ENCODE peak calls at places on chromosomes 13 and 19, in five cellular contexts. X, F, R, D and O are unnamed samples.

GRCh38 chr19:29963576-29963975 is 21.5 kb downstream of the URI1 start:
- ATAC-seq in R (no peak), F (no peak), X (no peak), D (no peak), O (no peak)

GRCh38 chr19:829129-829758 is 1.6 kb downstream of the AZU1 start:
- ATAC-seq in R (no peak), F (no peak), D (no peak), X (no peak), O (no peak)

GRCh38 chr13:92661406-92661805 is 565.2 kb upstream of the GPC6 start:
- ATAC-seq in R (no peak), F (no peak), X (no peak), D (no peak), O (no peak)

GRCh38 chr19:12093777-12094176 is 29.2 kb downstream of the ZNF844 start:
- ATAC-seq in D (no peak), F (no peak), R (no peak), X (no peak), O (peak)

GRCh38 chr13:110014719-110015118 is 228.3 kb upstream of the IRS2 start:
- ATAC-seq in R (no peak), D (no peak), F (no peak), X (no peak), O (no peak)

GRCh38 chr13:98207411-98207810 is 30.3 kb upstream of the RNF113B start:
- ATAC-seq in R (peak), X (no peak), D (no peak), F (no peak), O (no peak)

GRCh38 chr19:55085923-55086715 is 10.4 kb downstream of the EPS8L1 start:
- ATAC-seq in D (no peak), R (no peak), X (no peak), F (no peak), O (no peak)

GRCh38 chr19:49555600-49556411 is 24.6 kb downstream of the NOSIP start:
- ATAC-seq in X (peak), R (peak), F (peak), D (peak), O (peak)

GRCh38 chr19:7161292-7161691 is 91.8 kb downstream of the ZNF557 start:
- ATAC-seq in X (no peak), R (no peak), F (no peak), D (no peak), O (no peak)

GRCh38 chr13:65260938-65261880 is 1968.9 kb downstream of the PCDH9 start:
- ATAC-seq in D (no peak), X (no peak), F (no peak), R (peak), O (no peak)

GRCh38 chr19:2135474-2136402 is 15.6 kb downstream of the AP3D1 start:
- ATAC-seq in F (no peak), R (no peak), D (no peak), X (no peak), O (no peak)

GRCh38 chr19:11505032-11505503 is 571 bp downstream of the ZNF653 start:
- ATAC-seq in F (peak), R (peak), D (peak), X (peak), O (peak)

GRCh38 chr19:53518716-53519115 is 19.2 kb upstream of the ZNF331 start:
- ATAC-seq in D (no peak), X (no peak), F (no peak), R (no peak), O (no peak)

GRCh38 chr19:18469245-18470107 is 31.5 kb upstream of the ISYNA1 start:
- ATAC-seq in F (peak), R (peak), X (peak), D (peak), O (peak)

GRCh38 chr19:54319049-54319448 is 6.1 kb upstream of the LILRA5 start:
- ATAC-seq in F (no peak), R (no peak), D (no peak), X (no peak), O (no peak)

GRCh38 chr19:14528419-14529253 is 758 bp upstream of the TECR start:
- ATAC-seq in X (peak), F (peak), R (peak), D (no peak), O (peak)

GRCh38 chr13:22861958-22862466 is 318.8 kb upstream of the SGCG start:
- ATAC-seq in F (no peak), X (no peak), D (no peak), R (no peak), O (no peak)

GRCh38 chr13:39788097-39788496 is 132.6 kb downstream of the COG6 start:
- ATAC-seq in R (no peak), X (no peak), F (no peak), D (no peak), O (no peak)

GRCh38 chr19:48258350-48258749 is 2.6 kb upstream of the CARD8 start:
- ATAC-seq in R (no peak), D (peak), X (no peak), F (no peak), O (peak)